ENCODE peak calls at places on chromosomes 12 and 14, in nine cellular contexts. One of them, this sample, is unnamed.

GRCh38 chr12:55720894-55721444 is 776 bp downstream of the RDH5 start:
- DNase-seq in stimulated activated CD8-positive, alpha-beta memory T cell treated with anti-CD3 and anti-CD28 coated beads, Interleukin-7, amount 100 ng/mL, for 1 hour: no peak
- DNase-seq in Daoy: peak
- DNase-seq in choroid plexus epithelial cell: peak
- DNase-seq in activated T-cell treated with anti-CD3 and anti-CD28 coated beads, Interleukin-2, amount 50 U/mL, for 72 hours: no peak
- DNase-seq in T-helper 2 cell: no peak
- DNase-seq in activated CD4-positive, alpha-beta T cell treated with anti-CD3 and anti-CD28 coated beads for 4 hours: no peak
- DNase-seq in cardiac muscle cell: peak
- DNase-seq in CD4-positive, alpha-beta T cell: no peak
- DNase-seq in this sample: peak

GRCh38 chr14:103198429-103199140 is 75.3 kb downstream of the TNFAIP2 start:
- DNase-seq in CD4-positive, alpha-beta T cell: no peak
- DNase-seq in activated CD4-positive, alpha-beta T cell treated with anti-CD3 and anti-CD28 coated beads for 4 hours: no peak
- DNase-seq in T-helper 2 cell: no peak
- DNase-seq in choroid plexus epithelial cell: peak
- DNase-seq in Daoy: no peak
- DNase-seq in cardiac muscle cell: peak
- DNase-seq in activated T-cell treated with anti-CD3 and anti-CD28 coated beads, Interleukin-2, amount 50 U/mL, for 72 hours: no peak
- DNase-seq in stimulated activated CD8-positive, alpha-beta memory T cell treated with anti-CD3 and anti-CD28 coated beads, Interleukin-7, amount 100 ng/mL, for 1 hour: no peak
- DNase-seq in this sample: no peak

GRCh38 chr14:89903340-89903965 is 51.1 kb downstream of the EFCAB11 start:
- DNase-seq in T-helper 2 cell: no peak
- DNase-seq in activated CD4-positive, alpha-beta T cell treated with anti-CD3 and anti-CD28 coated beads for 4 hours: no peak
- DNase-seq in activated T-cell treated with anti-CD3 and anti-CD28 coated beads, Interleukin-2, amount 50 U/mL, for 72 hours: no peak
- DNase-seq in CD4-positive, alpha-beta T cell: no peak
- DNase-seq in stimulated activated CD8-positive, alpha-beta memory T cell treated with anti-CD3 and anti-CD28 coated beads, Interleukin-7, amount 100 ng/mL, for 1 hour: no peak
- DNase-seq in choroid plexus epithelial cell: no peak
- DNase-seq in Daoy: no peak
- DNase-seq in cardiac muscle cell: no peak
- DNase-seq in this sample: no peak

GRCh38 chr12:4221157-4221556 is 52.4 kb upstream of the CCND2 start:
- DNase-seq in activated CD4-positive, alpha-beta T cell treated with anti-CD3 and anti-CD28 coated beads for 4 hours: no peak
- DNase-seq in activated T-cell treated with anti-CD3 and anti-CD28 coated beads, Interleukin-2, amount 50 U/mL, for 72 hours: no peak
- DNase-seq in T-helper 2 cell: no peak
- DNase-seq in stimulated activated CD8-positive, alpha-beta memory T cell treated with anti-CD3 and anti-CD28 coated beads, Interleukin-7, amount 100 ng/mL, for 1 hour: no peak
- DNase-seq in choroid plexus epithelial cell: peak
- DNase-seq in CD4-positive, alpha-beta T cell: no peak
- DNase-seq in cardiac muscle cell: no peak
- DNase-seq in Daoy: no peak
- DNase-seq in this sample: no peak

GRCh38 chr12:95699579-95699978 is 91.0 kb downstream of the NTN4 start:
- DNase-seq in activated CD4-positive, alpha-beta T cell treated with anti-CD3 and anti-CD28 coated beads for 4 hours: no peak
- DNase-seq in T-helper 2 cell: no peak
- DNase-seq in CD4-positive, alpha-beta T cell: no peak
- DNase-seq in stimulated activated CD8-positive, alpha-beta memory T cell treated with anti-CD3 and anti-CD28 coated beads, Interleukin-7, amount 100 ng/mL, for 1 hour: no peak
- DNase-seq in cardiac muscle cell: no peak
- DNase-seq in Daoy: no peak
- DNase-seq in choroid plexus epithelial cell: no peak
- DNase-seq in activated T-cell treated with anti-CD3 and anti-CD28 coated beads, Interleukin-2, amount 50 U/mL, for 72 hours: no peak
- DNase-seq in this sample: no peak

GRCh38 chr14:58783801-58784511 is 146.2 kb downstream of the DACT1 start:
- DNase-seq in Daoy: no peak
- DNase-seq in activated T-cell treated with anti-CD3 and anti-CD28 coated beads, Interleukin-2, amount 50 U/mL, for 72 hours: no peak
- DNase-seq in CD4-positive, alpha-beta T cell: no peak
- DNase-seq in stimulated activated CD8-positive, alpha-beta memory T cell treated with anti-CD3 and anti-CD28 coated beads, Interleukin-7, amount 100 ng/mL, for 1 hour: no peak
- DNase-seq in choroid plexus epithelial cell: peak
- DNase-seq in T-helper 2 cell: no peak
- DNase-seq in cardiac muscle cell: peak
- DNase-seq in activated CD4-positive, alpha-beta T cell treated with anti-CD3 and anti-CD28 coated beads for 4 hours: no peak
- DNase-seq in this sample: no peak

GRCh38 chr12:88994537-88994936 is 357.8 kb downstream of the DUSP6 start:
- DNase-seq in activated CD4-positive, alpha-beta T cell treated with anti-CD3 and anti-CD28 coated beads for 4 hours: no peak
- DNase-seq in stimulated activated CD8-positive, alpha-beta memory T cell treated with anti-CD3 and anti-CD28 coated beads, Interleukin-7, amount 100 ng/mL, for 1 hour: no peak
- DNase-seq in choroid plexus epithelial cell: no peak
- DNase-seq in CD4-positive, alpha-beta T cell: no peak
- DNase-seq in Daoy: no peak
- DNase-seq in cardiac muscle cell: peak
- DNase-seq in T-helper 2 cell: no peak
- DNase-seq in activated T-cell treated with anti-CD3 and anti-CD28 coated beads, Interleukin-2, amount 50 U/mL, for 72 hours: no peak
- DNase-seq in this sample: no peak

GRCh38 chr12:104737682-104738370 is 220.3 kb downstream of the SLC41A2 start:
- DNase-seq in cardiac muscle cell: no peak
- DNase-seq in stimulated activated CD8-positive, alpha-beta memory T cell treated with anti-CD3 and anti-CD28 coated beads, Interleukin-7, amount 100 ng/mL, for 1 hour: no peak
- DNase-seq in activated T-cell treated with anti-CD3 and anti-CD28 coated beads, Interleukin-2, amount 50 U/mL, for 72 hours: no peak
- DNase-seq in T-helper 2 cell: no peak
- DNase-seq in Daoy: no peak
- DNase-seq in activated CD4-positive, alpha-beta T cell treated with anti-CD3 and anti-CD28 coated beads for 4 hours: no peak
- DNase-seq in CD4-positive, alpha-beta T cell: no peak
- DNase-seq in choroid plexus epithelial cell: no peak
- DNase-seq in this sample: no peak

GRCh38 chr12:18277196-18277595 is 15.9 kb downstream of the PIK3C2G start:
- DNase-seq in T-helper 2 cell: no peak
- DNase-seq in Daoy: no peak
- DNase-seq in stimulated activated CD8-positive, alpha-beta memory T cell treated with anti-CD3 and anti-CD28 coated beads, Interleukin-7, amount 100 ng/mL, for 1 hour: no peak
- DNase-seq in cardiac muscle cell: no peak
- DNase-seq in activated CD4-positive, alpha-beta T cell treated with anti-CD3 and anti-CD28 coated beads for 4 hours: no peak
- DNase-seq in choroid plexus epithelial cell: no peak
- DNase-seq in CD4-positive, alpha-beta T cell: no peak
- DNase-seq in activated T-cell treated with anti-CD3 and anti-CD28 coated beads, Interleukin-2, amount 50 U/mL, for 72 hours: no peak
- DNase-seq in this sample: no peak

GRCh38 chr12:20127401-20127800 is 240.9 kb upstream of the PDE3A start:
- DNase-seq in activated CD4-positive, alpha-beta T cell treated with anti-CD3 and anti-CD28 coated beads for 4 hours: no peak
- DNase-seq in choroid plexus epithelial cell: peak
- DNase-seq in Daoy: no peak
- DNase-seq in cardiac muscle cell: peak
- DNase-seq in CD4-positive, alpha-beta T cell: no peak
- DNase-seq in T-helper 2 cell: no peak
- DNase-seq in activated T-cell treated with anti-CD3 and anti-CD28 coated beads, Interleukin-2, amount 50 U/mL, for 72 hours: no peak
- DNase-seq in stimulated activated CD8-positive, alpha-beta memory T cell treated with anti-CD3 and anti-CD28 coated beads, Interleukin-7, amount 100 ng/mL, for 1 hour: no peak
- DNase-seq in this sample: no peak

GRCh38 chr12:18689781-18690180 is 48.0 kb downstream of the PLCZ1 start:
- DNase-seq in Daoy: no peak
- DNase-seq in T-helper 2 cell: no peak
- DNase-seq in CD4-positive, alpha-beta T cell: no peak
- DNase-seq in activated T-cell treated with anti-CD3 and anti-CD28 coated beads, Interleukin-2, amount 50 U/mL, for 72 hours: no peak
- DNase-seq in activated CD4-positive, alpha-beta T cell treated with anti-CD3 and anti-CD28 coated beads for 4 hours: no peak
- DNase-seq in choroid plexus epithelial cell: no peak
- DNase-seq in stimulated activated CD8-positive, alpha-beta memory T cell treated with anti-CD3 and anti-CD28 coated beads, Interleukin-7, amount 100 ng/mL, for 1 hour: no peak
- DNase-seq in cardiac muscle cell: no peak
- DNase-seq in this sample: no peak

GRCh38 chr14:98935921-98936320 is 336.1 kb downstream of the BCL11B start:
- DNase-seq in choroid plexus epithelial cell: no peak
- DNase-seq in CD4-positive, alpha-beta T cell: no peak
- DNase-seq in cardiac muscle cell: no peak
- DNase-seq in activated T-cell treated with anti-CD3 and anti-CD28 coated beads, Interleukin-2, amount 50 U/mL, for 72 hours: no peak
- DNase-seq in T-helper 2 cell: no peak
- DNase-seq in stimulated activated CD8-positive, alpha-beta memory T cell treated with anti-CD3 and anti-CD28 coated beads, Interleukin-7, amount 100 ng/mL, for 1 hour: no peak
- DNase-seq in activated CD4-positive, alpha-beta T cell treated with anti-CD3 and anti-CD28 coated beads for 4 hours: no peak
- DNase-seq in Daoy: no peak
- DNase-seq in this sample: no peak

GRCh38 chr14:23141706-23142467 is 22.8 kb upstream of the CEBPE start:
- DNase-seq in choroid plexus epithelial cell: peak
- DNase-seq in activated CD4-positive, alpha-beta T cell treated with anti-CD3 and anti-CD28 coated beads for 4 hours: no peak
- DNase-seq in cardiac muscle cell: peak
- DNase-seq in Daoy: peak
- DNase-seq in activated T-cell treated with anti-CD3 and anti-CD28 coated beads, Interleukin-2, amount 50 U/mL, for 72 hours: no peak
- DNase-seq in stimulated activated CD8-positive, alpha-beta memory T cell treated with anti-CD3 and anti-CD28 coated beads, Interleukin-7, amount 100 ng/mL, for 1 hour: no peak
- DNase-seq in T-helper 2 cell: no peak
- DNase-seq in CD4-positive, alpha-beta T cell: no peak
- DNase-seq in this sample: peak

GRCh38 chr12:92462049-92462448 is 240.7 kb upstream of the PLEKHG7 start:
- DNase-seq in Daoy: no peak
- DNase-seq in T-helper 2 cell: no peak
- DNase-seq in activated T-cell treated with anti-CD3 and anti-CD28 coated beads, Interleukin-2, amount 50 U/mL, for 72 hours: no peak
- DNase-seq in choroid plexus epithelial cell: peak
- DNase-seq in cardiac muscle cell: peak
- DNase-seq in stimulated activated CD8-positive, alpha-beta memory T cell treated with anti-CD3 and anti-CD28 coated beads, Interleukin-7, amount 100 ng/mL, for 1 hour: no peak
- DNase-seq in activated CD4-positive, alpha-beta T cell treated with anti-CD3 and anti-CD28 coated beads for 4 hours: no peak
- DNase-seq in CD4-positive, alpha-beta T cell: no peak
- DNase-seq in this sample: no peak